ENCODE peak calls at places on chromosomes 16 and 17, in nine cellular contexts. U is A549; N is MCF 10A; Z is body of pancreas; S is retinal pigment epithelial cell; T is left ventricle myocardium inferior; O is adrenal gland; B is fibroblast of the aortic adventitia; Q is activated CD8-positive, alpha-beta T cell treated with anti-CD3 and anti-CD28 coated beads for 36 hours. G is an unnamed sample.

GRCh38 chr17:57211543-57211942 is 44.8 kb upstream of the MSI2 start:
- DNase-seq in U (peak; percentile 33), N (peak; percentile 49), Z (no peak), S (no peak), T (no peak), O (no peak), B (no peak), Q (no peak), G (no peak)

GRCh38 chr17:48843172-48843900 is 12.5 kb downstream of the CALCOCO2 start:
- DNase-seq in U (no peak), N (peak; percentile 22), Z (no peak), S (no peak), T (no peak), O (no peak), B (no peak), Q (no peak), G (no peak)

GRCh38 chr16:4612474-4612931 is 2.2 kb downstream of the UBALD1 start:
- DNase-seq in U (peak; percentile 38), N (no peak), Z (no peak), S (no peak), T (no peak), O (no peak), B (no peak), Q (peak; percentile 40), G (no peak)

GRCh38 chr16:31202402-31203385 is at the start of gene PYCARD:
- DNase-seq in U (no peak), N (no peak), Z (peak; percentile 40), S (no peak), T (peak; percentile 74), O (peak; percentile 38), B (no peak), Q (peak; percentile 45), G (peak; percentile 69)

GRCh38 chr17:28053044-28053670 is 10.7 kb downstream of the NLK start:
- DNase-seq in U (no peak), N (no peak), Z (no peak), S (no peak), T (no peak), O (no peak), B (no peak), Q (no peak), G (no peak)

GRCh38 chr16:19135896-19136438 is 22.2 kb downstream of the ITPRIPL2 start:
- DNase-seq in U (peak; percentile 67), N (peak; percentile 92), Z (no peak), S (no peak), T (peak; percentile 43), O (no peak), B (no peak), Q (no peak), G (no peak)

GRCh38 chr16:27991876-27992275 is 71.6 kb downstream of the GSG1L start:
- DNase-seq in U (no peak), N (no peak), Z (no peak), S (no peak), T (no peak), O (no peak), B (no peak), Q (no peak), G (no peak)

GRCh38 chr16:76114681-76115080 is 162.5 kb upstream of the CNTNAP4 start:
- DNase-seq in U (no peak), N (peak; percentile 5), Z (no peak), S (no peak), T (no peak), O (no peak), B (no peak), Q (no peak), G (no peak)

GRCh38 chr16:53611151-53611802 is 92.4 kb downstream of the RPGRIP1L start:
- DNase-seq in U (no peak), N (no peak), Z (no peak), S (no peak), T (no peak), O (no peak), B (no peak), Q (no peak), G (no peak)

GRCh38 chr17:7440823-7441174 is 1.5 kb downstream of the FGF11 start:
- DNase-seq in U (no peak), N (peak; percentile 58), Z (no peak), S (no peak), T (peak; percentile 60), O (peak; percentile 77), B (peak; percentile 22), Q (peak; percentile 64), G (peak; percentile 81)

GRCh38 chr17:73068322-73069153 is 23.9 kb downstream of the SLC39A11 start:
- DNase-seq in U (no peak), N (peak; percentile 4), Z (peak; percentile 31), S (peak; percentile 69), T (no peak), O (no peak), B (peak; percentile 36), Q (no peak), G (no peak)

GRCh38 chr17:72145562-72145961 is 24.7 kb downstream of the SOX9 start:
- DNase-seq in U (no peak), N (no peak), Z (no peak), S (no peak), T (no peak), O (no peak), B (no peak), Q (no peak), G (no peak)

GRCh38 chr17:4101127-4101798 is 41.6 kb downstream of the ZZEF1 start:
- DNase-seq in U (no peak), N (no peak), Z (no peak), S (no peak), T (no peak), O (peak; percentile 30), B (peak; percentile 17), Q (no peak), G (peak; percentile 15)

GRCh38 chr16:68760671-68761275 is 23.7 kb downstream of the CDH1 start:
- DNase-seq in U (peak; percentile 48), N (peak; percentile 91), Z (peak; percentile 61), S (no peak), T (no peak), O (no peak), B (no peak), Q (peak; percentile 73), G (peak; percentile 62)

GRCh38 chr16:89350701-89351380 is 133.3 kb downstream of the ZNF778 start:
- DNase-seq in U (no peak), N (no peak), Z (no peak), S (no peak), T (no peak), O (no peak), B (no peak), Q (peak; percentile 81), G (no peak)

GRCh38 chr17:50363217-50364060 is 9.5 kb downstream of the MRPL27 start:
- DNase-seq in U (no peak), N (no peak), Z (no peak), S (no peak), T (no peak), O (peak; percentile 65), B (peak; percentile 52), Q (no peak), G (no peak)

GRCh38 chr16:54568897-54569807 is 282.6 kb upstream of the IRX3 start:
- DNase-seq in U (no peak), N (no peak), Z (no peak), S (no peak), T (peak; percentile 21), O (no peak), B (no peak), Q (no peak), G (no peak)

GRCh38 chr17:77317091-77317519 is 176.3 kb downstream of the SEC14L1 start:
- DNase-seq in U (no peak), N (no peak), Z (no peak), S (no peak), T (no peak), O (no peak), B (no peak), Q (no peak), G (no peak)

GRCh38 chr16:79845734-79846135 is 245.2 kb upstream of the MAF start:
- DNase-seq in U (no peak), N (no peak), Z (no peak), S (no peak), T (no peak), O (no peak), B (no peak), Q (no peak), G (no peak)

GRCh38 chr17:34424814-34425490 is 61.9 kb upstream of the CCL1 start:
- DNase-seq in U (no peak), N (no peak), Z (no peak), S (no peak), T (no peak), O (no peak), B (no peak), Q (no peak), G (no peak)

GRCh38 chr16:68401871-68402747 is 46.2 kb downstream of the SMPD3 start:
- DNase-seq in U (no peak), N (peak; percentile 28), Z (no peak), S (no peak), T (no peak), O (no peak), B (peak; percentile 9), Q (peak; percentile 28), G (no peak)

GRCh38 chr16:61676740-61677139 is 359.5 kb downstream of the CDH8 start:
- DNase-seq in U (no peak), N (no peak), Z (no peak), S (no peak), T (no peak), O (no peak), B (no peak), Q (no peak), G (no peak)

GRCh38 chr17:68085751-68086445 is 50.4 kb downstream of the KPNA2 start:
- DNase-seq in U (no peak), N (no peak), Z (no peak), S (no peak), T (no peak), O (no peak), B (no peak), Q (peak; percentile 23), G (no peak)
- TF ChIP-seq CTCF in U (no peak), N (no peak), Z (no peak), S (no peak), T (no peak), O (no peak), B (no peak), Q (no peak), G (no peak)

DNA sequence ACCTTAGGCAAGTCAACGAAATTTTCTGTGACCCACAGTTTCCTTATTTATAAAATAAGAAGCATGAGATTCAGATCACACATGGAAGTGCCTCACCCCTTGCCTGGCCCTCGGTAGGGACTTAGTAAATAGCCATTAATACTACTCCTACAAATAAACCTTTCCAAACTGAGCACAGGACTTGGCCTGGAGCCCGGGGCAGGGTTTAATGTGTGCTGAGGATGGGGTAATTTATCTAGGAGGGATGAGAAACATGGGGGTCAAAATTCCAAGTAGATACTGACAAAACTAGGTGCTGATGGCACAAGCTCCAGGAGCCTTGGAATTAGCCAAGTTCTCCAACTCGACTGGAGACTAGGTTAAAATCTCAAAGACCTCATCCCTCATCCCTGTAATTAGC is 35.0 kb downstream of the PITPNC1 start:
- DNase-seq in U (no peak), N (no peak), Z (no peak), S (no peak), T (no peak), O (no peak), B (no peak), Q (no peak), G (no peak)
- TF ChIP-seq CTCF in U (no peak), N (no peak), Z (no peak), S (no peak), T (no peak), O (no peak), B (no peak), Q (no peak), G (no peak)

GRCh38 chr17:62740066-62740465 is 68.0 kb downstream of the MARCHF10 start:
- DNase-seq in U (no peak), N (no peak), Z (no peak), S (no peak), T (no peak), O (no peak), B (no peak), Q (no peak), G (no peak)
- TF ChIP-seq CTCF in U (no peak), N (no peak), Z (no peak), S (no peak), T (no peak), O (no peak), B (no peak), Q (no peak), G (no peak)

GRCh38 chr17:33166472-33166871 is 126.6 kb downstream of the ASIC2 start:
- DNase-seq in U (no peak), N (no peak), Z (no peak), S (no peak), T (no peak), O (no peak), B (no peak), Q (no peak), G (no peak)
- TF ChIP-seq CTCF in U (no peak), N (no peak), Z (no peak), S (no peak), T (no peak), O (no peak), B (no peak), Q (no peak), G (no peak)

G was measured in GM13977.